ENCODE peak calls at places on chromosomes 5 and 9, in eight cellular contexts. One of them, this sample, is unnamed.

GRCh38 chr5:93402451-93402850 is 178.6 kb downstream of the NR2F1-AS1 start:
- DNase-seq in heart right ventricle: no peak
- DNase-seq in CD8-positive, alpha-beta T cell: no peak
- DNase-seq in GM23338: no peak
- DNase-seq in astrocyte of the spinal cord: no peak
- DNase-seq in BJ: no peak
- DNase-seq in AG10803: no peak
- DNase-seq in body of pancreas: no peak
- DNase-seq in this sample: no peak

GRCh38 chr5:135140805-135141204 is 106.8 kb upstream of the PITX1 start:
- DNase-seq in heart right ventricle: peak; percentile 23
- DNase-seq in CD8-positive, alpha-beta T cell: no peak
- DNase-seq in GM23338: no peak
- DNase-seq in astrocyte of the spinal cord: peak; percentile 45
- DNase-seq in BJ: no peak
- DNase-seq in AG10803: peak; percentile 92
- DNase-seq in body of pancreas: peak; percentile 66
- DNase-seq in this sample: no peak

GRCh38 chr5:103441523-103441922 is 121.1 kb downstream of the NUDT12 start:
- DNase-seq in heart right ventricle: no peak
- DNase-seq in CD8-positive, alpha-beta T cell: no peak
- DNase-seq in GM23338: peak; percentile 75
- DNase-seq in astrocyte of the spinal cord: no peak
- DNase-seq in BJ: no peak
- DNase-seq in AG10803: no peak
- DNase-seq in body of pancreas: no peak
- DNase-seq in this sample: no peak

GRCh38 chr9:123358181-123358894 is 2.3 kb downstream of the CRB2 start:
- DNase-seq in heart right ventricle: no peak
- DNase-seq in CD8-positive, alpha-beta T cell: no peak
- DNase-seq in GM23338: peak; percentile 66
- DNase-seq in astrocyte of the spinal cord: no peak
- DNase-seq in BJ: no peak
- DNase-seq in AG10803: no peak
- DNase-seq in body of pancreas: no peak
- DNase-seq in this sample: no peak

GRCh38 chr5:155260798-155261197 is 247.2 kb downstream of the KIF4B start:
- DNase-seq in heart right ventricle: no peak
- DNase-seq in CD8-positive, alpha-beta T cell: no peak
- DNase-seq in GM23338: peak; percentile 81
- DNase-seq in astrocyte of the spinal cord: no peak
- DNase-seq in BJ: no peak
- DNase-seq in AG10803: no peak
- DNase-seq in body of pancreas: peak; percentile 5
- DNase-seq in this sample: peak; percentile 16

GRCh38 chr5:137190441-137190840 is 308.7 kb downstream of the SPOCK1 start:
- DNase-seq in heart right ventricle: no peak
- DNase-seq in CD8-positive, alpha-beta T cell: no peak
- DNase-seq in GM23338: no peak
- DNase-seq in astrocyte of the spinal cord: peak; percentile 29
- DNase-seq in BJ: peak; percentile 59
- DNase-seq in AG10803: peak; percentile 81
- DNase-seq in body of pancreas: no peak
- DNase-seq in this sample: no peak

GRCh38 chr9:35225677-35226076 is 63.9 kb downstream of the UNC13B start:
- DNase-seq in heart right ventricle: no peak
- DNase-seq in CD8-positive, alpha-beta T cell: no peak
- DNase-seq in GM23338: no peak
- DNase-seq in astrocyte of the spinal cord: no peak
- DNase-seq in BJ: no peak
- DNase-seq in AG10803: no peak
- DNase-seq in body of pancreas: no peak
- DNase-seq in this sample: no peak

GRCh38 chr5:116572375-116573278 is 2.0 kb downstream of the SEMA6A start:
- DNase-seq in heart right ventricle: peak; percentile 41
- DNase-seq in CD8-positive, alpha-beta T cell: no peak
- DNase-seq in GM23338: peak; percentile 56
- DNase-seq in astrocyte of the spinal cord: peak; percentile 17
- DNase-seq in BJ: no peak
- DNase-seq in AG10803: no peak
- DNase-seq in body of pancreas: peak; percentile 70
- DNase-seq in this sample: peak; percentile 20

GRCh38 chr5:151923865-151924264 is 786 bp downstream of the GLRA1 start:
- DNase-seq in heart right ventricle: no peak
- DNase-seq in CD8-positive, alpha-beta T cell: no peak
- DNase-seq in GM23338: peak; percentile 80
- DNase-seq in astrocyte of the spinal cord: no peak
- DNase-seq in BJ: no peak
- DNase-seq in AG10803: no peak
- DNase-seq in body of pancreas: no peak
- DNase-seq in this sample: peak; percentile 16

GRCh38 chr9:83238871-83239624 is 176.1 kb upstream of the RASEF start:
- DNase-seq in heart right ventricle: no peak
- DNase-seq in CD8-positive, alpha-beta T cell: no peak
- DNase-seq in GM23338: no peak
- DNase-seq in astrocyte of the spinal cord: no peak
- DNase-seq in BJ: no peak
- DNase-seq in AG10803: peak; percentile 17
- DNase-seq in body of pancreas: peak; percentile 59
- DNase-seq in this sample: no peak

GRCh38 chr5:57302164-57302563 is 128.3 kb downstream of the GPBP1 start:
- DNase-seq in heart right ventricle: no peak
- DNase-seq in CD8-positive, alpha-beta T cell: no peak
- DNase-seq in GM23338: no peak
- DNase-seq in astrocyte of the spinal cord: peak; percentile 71
- DNase-seq in BJ: no peak
- DNase-seq in AG10803: no peak
- DNase-seq in body of pancreas: no peak
- DNase-seq in this sample: no peak

GRCh38 chr5:74067748-74068541 is 441.9 kb downstream of the ARHGEF28 start:
- DNase-seq in heart right ventricle: no peak
- DNase-seq in CD8-positive, alpha-beta T cell: no peak
- DNase-seq in GM23338: no peak
- DNase-seq in astrocyte of the spinal cord: no peak
- DNase-seq in BJ: peak; percentile 36
- DNase-seq in AG10803: peak; percentile 23
- DNase-seq in body of pancreas: no peak
- DNase-seq in this sample: no peak

GRCh38 chr9:110255417-110256141 is 728 bp downstream of the TXN start:
- DNase-seq in heart right ventricle: peak; percentile 52
- DNase-seq in CD8-positive, alpha-beta T cell: no peak
- DNase-seq in GM23338: peak; percentile 51
- DNase-seq in astrocyte of the spinal cord: peak; percentile 43
- DNase-seq in BJ: no peak
- DNase-seq in AG10803: peak; percentile 50
- DNase-seq in body of pancreas: peak; percentile 66
- DNase-seq in this sample: peak; percentile 54

GRCh38 chr9:1044643-1045042 is 5.5 kb upstream of the DMRT2 start:
- DNase-seq in heart right ventricle: peak; percentile 40
- DNase-seq in CD8-positive, alpha-beta T cell: no peak
- DNase-seq in GM23338: peak; percentile 25
- DNase-seq in astrocyte of the spinal cord: no peak
- DNase-seq in BJ: no peak
- DNase-seq in AG10803: peak; percentile 25
- DNase-seq in body of pancreas: no peak
- DNase-seq in this sample: peak; percentile 20

GRCh38 chr5:149267241-149267973 is 4.3 kb upstream of the AFAP1L1 start:
- DNase-seq in heart right ventricle: no peak
- DNase-seq in CD8-positive, alpha-beta T cell: no peak
- DNase-seq in GM23338: no peak
- DNase-seq in astrocyte of the spinal cord: no peak
- DNase-seq in BJ: no peak
- DNase-seq in AG10803: no peak
- DNase-seq in body of pancreas: no peak
- DNase-seq in this sample: no peak

GRCh38 chr5:149262315-149262714 is 9.3 kb upstream of the AFAP1L1 start:
- DNase-seq in heart right ventricle: no peak
- DNase-seq in CD8-positive, alpha-beta T cell: no peak
- DNase-seq in GM23338: no peak
- DNase-seq in astrocyte of the spinal cord: no peak
- DNase-seq in BJ: no peak
- DNase-seq in AG10803: no peak
- DNase-seq in body of pancreas: no peak
- DNase-seq in this sample: no peak

GRCh38 chr5:149268928-149269557 is 2.6 kb upstream of the AFAP1L1 start:
- DNase-seq in heart right ventricle: no peak
- DNase-seq in CD8-positive, alpha-beta T cell: no peak
- DNase-seq in GM23338: peak; percentile 82
- DNase-seq in astrocyte of the spinal cord: peak; percentile 35
- DNase-seq in BJ: no peak
- DNase-seq in AG10803: peak; percentile 60
- DNase-seq in body of pancreas: no peak
- DNase-seq in this sample: peak; percentile 79

GRCh38 chr5:149264432-149265069 is 7.1 kb upstream of the AFAP1L1 start:
- DNase-seq in heart right ventricle: no peak
- DNase-seq in CD8-positive, alpha-beta T cell: peak; percentile 28
- DNase-seq in GM23338: peak; percentile 95
- DNase-seq in astrocyte of the spinal cord: no peak
- DNase-seq in BJ: no peak
- DNase-seq in AG10803: no peak
- DNase-seq in body of pancreas: peak; percentile 64
- DNase-seq in this sample: no peak

GRCh38 chr5:149265559-149265958 is 6.1 kb upstream of the AFAP1L1 start:
- DNase-seq in heart right ventricle: no peak
- DNase-seq in CD8-positive, alpha-beta T cell: no peak
- DNase-seq in GM23338: peak; percentile 32
- DNase-seq in astrocyte of the spinal cord: peak; percentile 48
- DNase-seq in BJ: no peak
- DNase-seq in AG10803: peak; percentile 72
- DNase-seq in body of pancreas: no peak
- DNase-seq in this sample: no peak
- TF ChIP-seq CTCF in heart right ventricle: peak; percentile 72
- TF ChIP-seq CTCF in CD8-positive, alpha-beta T cell: no peak
- TF ChIP-seq CTCF in GM23338: peak; percentile 28
- TF ChIP-seq CTCF in astrocyte of the spinal cord: peak; percentile 47
- TF ChIP-seq CTCF in BJ: peak; percentile 61
- TF ChIP-seq CTCF in AG10803: peak; percentile 57
- TF ChIP-seq CTCF in body of pancreas: no peak
- TF ChIP-seq CTCF in this sample: no peak

GRCh38 chr9:33044677-33045282 is 19.7 kb downstream of the DNAJA1 start:
- DNase-seq in heart right ventricle: no peak
- DNase-seq in CD8-positive, alpha-beta T cell: no peak
- DNase-seq in GM23338: peak; percentile 81
- DNase-seq in astrocyte of the spinal cord: peak; percentile 5
- DNase-seq in BJ: no peak
- DNase-seq in AG10803: peak; percentile 3
- DNase-seq in body of pancreas: peak; percentile 54
- DNase-seq in this sample: no peak
- TF ChIP-seq CTCF in heart right ventricle: peak; percentile 20
- TF ChIP-seq CTCF in CD8-positive, alpha-beta T cell: no peak
- TF ChIP-seq CTCF in GM23338: peak; percentile 75
- TF ChIP-seq CTCF in astrocyte of the spinal cord: peak; percentile 52
- TF ChIP-seq CTCF in BJ: peak; percentile 27
- TF ChIP-seq CTCF in AG10803: no peak
- TF ChIP-seq CTCF in body of pancreas: peak; percentile 28
- TF ChIP-seq CTCF in this sample: no peak

GRCh38 chr5:175464414-175465233 is 13.7 kb upstream of the SFXN1 start:
- DNase-seq in heart right ventricle: no peak
- DNase-seq in CD8-positive, alpha-beta T cell: peak; percentile 35
- DNase-seq in GM23338: peak; percentile 85
- DNase-seq in astrocyte of the spinal cord: no peak
- DNase-seq in BJ: no peak
- DNase-seq in AG10803: no peak
- DNase-seq in body of pancreas: peak; percentile 59
- DNase-seq in this sample: peak; percentile 49
- TF ChIP-seq CTCF in heart right ventricle: peak; percentile 64
- TF ChIP-seq CTCF in CD8-positive, alpha-beta T cell: peak; percentile 78
- TF ChIP-seq CTCF in GM23338: peak; percentile 77
- TF ChIP-seq CTCF in astrocyte of the spinal cord: peak; percentile 84
- TF ChIP-seq CTCF in BJ: peak; percentile 82
- TF ChIP-seq CTCF in AG10803: peak; percentile 81
- TF ChIP-seq CTCF in body of pancreas: peak; percentile 73
- TF ChIP-seq CTCF in this sample: peak; percentile 75

GRCh38 chr5:6818594-6819512 is 105.6 kb downstream of the TENT4A start:
- DNase-seq in heart right ventricle: no peak
- DNase-seq in CD8-positive, alpha-beta T cell: no peak
- DNase-seq in GM23338: no peak
- DNase-seq in astrocyte of the spinal cord: no peak
- DNase-seq in BJ: no peak
- DNase-seq in AG10803: no peak
- DNase-seq in body of pancreas: no peak
- DNase-seq in this sample: no peak

GRCh38 chr5:6822068-6822467 is 108.8 kb downstream of the TENT4A start:
- DNase-seq in heart right ventricle: no peak
- DNase-seq in CD8-positive, alpha-beta T cell: no peak
- DNase-seq in GM23338: no peak
- DNase-seq in astrocyte of the spinal cord: no peak
- DNase-seq in BJ: no peak
- DNase-seq in AG10803: no peak
- DNase-seq in body of pancreas: no peak
- DNase-seq in this sample: no peak

GRCh38 chr5:6822556-6823343 is 109.5 kb downstream of the TENT4A start:
- DNase-seq in heart right ventricle: no peak
- DNase-seq in CD8-positive, alpha-beta T cell: no peak
- DNase-seq in GM23338: peak; percentile 27
- DNase-seq in astrocyte of the spinal cord: no peak
- DNase-seq in BJ: no peak
- DNase-seq in AG10803: no peak
- DNase-seq in body of pancreas: no peak
- DNase-seq in this sample: no peak

GRCh38 chr5:6820851-6821479 is 107.7 kb downstream of the TENT4A start:
- DNase-seq in heart right ventricle: no peak
- DNase-seq in CD8-positive, alpha-beta T cell: no peak
- DNase-seq in GM23338: peak; percentile 80
- DNase-seq in astrocyte of the spinal cord: peak; percentile 6
- DNase-seq in BJ: no peak
- DNase-seq in AG10803: no peak
- DNase-seq in body of pancreas: peak; percentile 19
- DNase-seq in this sample: peak; percentile 67

DNA sequence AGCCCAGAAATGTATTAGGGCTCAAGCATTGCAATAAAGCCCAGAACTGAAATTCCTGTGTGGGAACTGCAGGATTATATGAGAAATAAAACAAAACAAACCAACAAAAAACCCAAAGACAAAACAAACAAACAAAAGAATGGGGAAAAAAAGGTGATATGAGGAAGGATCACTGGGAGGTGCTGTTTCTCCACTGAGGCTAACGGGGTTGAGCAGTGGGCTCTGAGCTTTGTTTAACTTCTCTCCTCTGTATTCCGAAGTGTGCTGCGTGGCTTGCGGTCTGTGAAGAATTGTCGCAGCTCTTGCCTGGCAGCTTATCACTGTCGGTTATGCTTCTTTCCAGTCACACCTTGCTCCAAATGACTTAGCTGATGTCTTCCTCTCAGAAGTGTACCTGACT is 106.3 kb downstream of the TENT4A start:
- DNase-seq in heart right ventricle: no peak
- DNase-seq in CD8-positive, alpha-beta T cell: no peak
- DNase-seq in GM23338: peak; percentile 69
- DNase-seq in astrocyte of the spinal cord: no peak
- DNase-seq in BJ: no peak
- DNase-seq in AG10803: no peak
- DNase-seq in body of pancreas: no peak
- DNase-seq in this sample: no peak
- TF ChIP-seq CTCF in heart right ventricle: no peak
- TF ChIP-seq CTCF in CD8-positive, alpha-beta T cell: no peak
- TF ChIP-seq CTCF in GM23338: peak; percentile 84
- TF ChIP-seq CTCF in astrocyte of the spinal cord: no peak
- TF ChIP-seq CTCF in BJ: no peak
- TF ChIP-seq CTCF in AG10803: no peak
- TF ChIP-seq CTCF in body of pancreas: peak; percentile 25
- TF ChIP-seq CTCF in this sample: no peak

This sample was measured in GM13976.